ENCODE peak calls at places on chromosome 20, in six cellular contexts. E is upper lobe of left lung, I is stomach, J is transverse colon, G is sigmoid colon, L is prostate gland. Z is an unnamed sample.

GRCh38 chr20:13877789-13878188 is 93.0 kb downstream of the NDUFAF5 start:
- DNase-seq in E (no peak), I (no peak), J (no peak), G (peak), L (peak), Z (no peak)

GRCh38 chr20:33027769-33028751 is 3.4 kb upstream of the BPIFB6 start:
- DNase-seq in E (no peak), I (no peak), J (no peak), G (no peak), L (no peak), Z (no peak)

GRCh38 chr20:57717797-57718196 is 8.0 kb upstream of the PMEPA1 start:
- DNase-seq in E (no peak), I (no peak), J (no peak), G (no peak), L (peak), Z (no peak)

GRCh38 chr20:32495217-32495565 is 89.9 kb downstream of the NOL4L start:
- DNase-seq in E (no peak), I (no peak), J (no peak), G (peak), L (no peak), Z (no peak)

GRCh38 chr20:31595654-31596411 is 9.3 kb upstream of the ID1 start:
- DNase-seq in E (peak), I (peak), J (peak), G (peak), L (no peak), Z (peak)

GRCh38 chr20:61886721-61887658 is 178.7 kb downstream of the TAF4 start:
- DNase-seq in E (peak), I (no peak), J (no peak), G (no peak), L (no peak), Z (no peak)

GRCh38 chr20:32509639-32510066 is 75.5 kb downstream of the NOL4L start:
- DNase-seq in E (no peak), I (no peak), J (peak), G (no peak), L (peak), Z (no peak)

GRCh38 chr20:62122659-62123449 is 579 bp downstream of the LSM14B start:
- DNase-seq in E (peak), I (peak), J (peak), G (peak), L (peak), Z (no peak)

GRCh38 chr20:62936996-62937352 is 973 bp upstream of the GID8 start:
- DNase-seq in E (no peak), I (no peak), J (no peak), G (no peak), L (no peak), Z (no peak)

GRCh38 chr20:35721219-35721618 is 20.8 kb downstream of the RBM39 start:
- DNase-seq in E (no peak), I (no peak), J (no peak), G (no peak), L (no peak), Z (no peak)

GRCh38 chr20:35718972-35719635 is 19.9 kb downstream of the ROMO1 start:
- DNase-seq in E (no peak), I (no peak), J (no peak), G (no peak), L (no peak), Z (no peak)

GRCh38 chr20:35721621-35722020 is 20.4 kb downstream of the RBM39 start:
- DNase-seq in E (no peak), I (no peak), J (no peak), G (no peak), L (no peak), Z (no peak)

GRCh38 chr20:35719717-35720116 is 20.5 kb downstream of the ROMO1 start:
- DNase-seq in E (no peak), I (no peak), J (no peak), G (no peak), L (no peak), Z (no peak)

DNA sequence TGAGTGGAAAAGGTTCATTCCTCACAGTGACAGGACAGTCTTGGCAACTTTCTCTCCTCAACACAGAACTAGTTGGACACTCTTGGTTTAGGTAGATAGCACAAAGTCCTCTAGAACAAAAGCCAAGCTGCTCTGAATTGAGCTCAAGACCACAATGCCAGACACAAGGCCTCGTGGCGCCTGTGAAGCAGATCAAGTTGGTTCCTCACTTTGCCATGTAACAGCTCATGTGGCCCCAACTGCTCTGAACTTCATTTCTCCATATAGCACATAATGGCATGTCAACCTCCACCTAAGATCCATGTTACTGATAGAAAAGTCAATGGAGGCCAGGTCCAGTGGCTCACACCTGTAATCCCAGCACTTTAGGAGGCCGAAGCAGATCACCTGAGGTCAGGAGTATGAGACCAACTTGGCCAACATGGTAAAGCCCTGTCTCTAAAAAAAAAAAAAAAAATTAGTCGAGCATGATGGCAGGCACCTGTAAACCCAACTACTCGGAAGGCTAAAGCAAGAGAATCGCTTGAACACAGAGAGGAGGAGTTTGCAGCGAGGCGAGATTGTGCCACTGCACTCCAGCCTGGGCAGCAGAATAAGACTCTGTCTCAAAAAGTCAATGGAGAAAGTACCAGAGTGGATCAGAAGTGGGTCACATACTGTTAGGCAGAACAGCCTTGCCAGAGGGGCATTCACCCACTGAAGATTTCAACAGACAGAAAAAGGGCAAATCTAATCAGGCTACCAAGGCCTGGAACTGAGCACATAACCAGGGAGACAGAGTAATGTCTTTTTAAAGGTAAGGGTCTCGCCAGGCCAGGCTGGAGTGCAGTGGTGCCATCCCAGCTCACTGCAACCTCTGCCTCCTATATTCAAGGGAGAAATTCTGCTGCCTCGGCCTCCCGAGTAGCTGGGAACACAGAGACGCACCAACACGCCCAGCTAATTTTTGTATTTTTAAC is 21.2 kb downstream of the ROMO1 start:
- DNase-seq in E (no peak), I (no peak), J (no peak), G (no peak), L (no peak), Z (no peak)
- TF ChIP-seq POLR2AphosphoS5 in E (no peak), I (no peak), J (no peak), G (no peak), L (no peak), Z (no peak)

GRCh38 chr20:54339093-54339492 is 131.2 kb downstream of the PFDN4 start:
- DNase-seq in E (no peak), I (no peak), J (no peak), G (no peak), L (no peak), Z (no peak)

GRCh38 chr20:54342258-54342782 is 133.1 kb upstream of the DOK5 start:
- DNase-seq in E (no peak), I (no peak), J (no peak), G (no peak), L (no peak), Z (no peak)

GRCh38 chr20:54343073-54343472 is 132.3 kb upstream of the DOK5 start:
- DNase-seq in E (no peak), I (no peak), J (no peak), G (no peak), L (no peak), Z (no peak)

GRCh38 chr20:54340206-54340605 is 132.3 kb downstream of the PFDN4 start:
- DNase-seq in E (no peak), I (peak), J (no peak), G (no peak), L (no peak), Z (no peak)

GRCh38 chr20:54340667-54341081 is 132.8 kb downstream of the PFDN4 start:
- DNase-seq in E (no peak), I (no peak), J (no peak), G (no peak), L (no peak), Z (no peak)
- TF ChIP-seq POLR2AphosphoS5 in E (no peak), I (no peak), J (no peak), G (no peak), L (no peak), Z (no peak)

DNA sequence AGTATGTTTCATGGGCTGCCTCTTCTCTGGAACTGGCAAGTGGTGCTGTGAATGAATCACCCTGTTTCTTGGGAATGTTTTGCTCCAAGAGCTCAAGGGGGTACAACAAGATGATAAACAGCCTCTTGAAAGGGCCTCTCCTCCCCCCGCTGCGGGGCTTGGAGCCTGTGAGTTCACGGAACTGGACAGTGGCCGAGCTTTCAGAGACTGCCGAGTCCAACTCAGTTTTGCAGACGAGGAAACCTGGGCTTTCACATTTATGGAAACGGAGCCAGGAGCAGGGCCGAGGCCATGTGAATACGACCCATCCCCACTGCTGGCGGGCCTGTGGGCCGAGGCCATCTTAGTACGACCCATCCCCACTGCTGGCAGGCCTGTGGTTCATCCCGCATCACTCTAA is 18.2 kb upstream of the SRC start:
- DNase-seq in E (no peak), I (peak), J (peak), G (peak), L (no peak), Z (no peak)
- TF ChIP-seq POLR2AphosphoS5 in E (no peak), I (peak), J (peak), G (peak), L (peak), Z (peak)

GRCh38 chr20:25859649-25860530 is 163.2 kb upstream of the ZNF337 start:
- DNase-seq in E (peak), I (peak), J (peak), G (peak), L (peak), Z (no peak)
- TF ChIP-seq POLR2AphosphoS5 in E (no peak), I (no peak), J (no peak), G (no peak), L (peak), Z (no peak)